ENCODE peak calls at places on chromosomes 5 and 9, in five cellular contexts. W is HepG2, T is K562, A is GM12878, Y is H1. F is an unnamed sample. For H3K79me2, the result is how much of the 10 kb centered on the place peaks cover.

GRCh38 chr5:177987326-177987725 is 8.7 kb downstream of the PROP1 start:
- DNase-seq in W (no peak), T (no peak), A (no peak), Y (no peak), F (no peak)

GRCh38 chr9:99266136-99267023 is 44.3 kb downstream of the SEC61B start:
- DNase-seq in W (peak), T (peak), A (peak), Y (peak), F (peak)

GRCh38 chr5:99032234-99033013 is 103.6 kb upstream of the CHD1 start:
- DNase-seq in W (peak), T (peak), A (no peak), Y (no peak), F (peak)

GRCh38 chr5:139090566-139090965 is 107.6 kb downstream of the SIL1 start:
- DNase-seq in W (no peak), T (no peak), A (no peak), Y (no peak), F (no peak)

GRCh38 chr9:71975833-71976232 is 64.4 kb downstream of the C9orf85 start:
- DNase-seq in W (no peak), T (no peak), A (no peak), Y (no peak), F (no peak)

GRCh38 chr5:56048124-56048523 is 53.4 kb upstream of the IL6ST start:
- DNase-seq in W (no peak), T (no peak), A (no peak), Y (no peak), F (no peak)

GRCh38 chr9:89676281-89676680 is 71.5 kb downstream of the GADD45G start:
- DNase-seq in W (no peak), T (no peak), A (no peak), Y (no peak), F (no peak)

GRCh38 chr9:81984911-81985310 is 3.7 kb upstream of the SPATA31D1 start:
- DNase-seq in W (no peak), T (no peak), A (no peak), Y (no peak), F (peak)

GRCh38 chr5:41334758-41335157 is 121.4 kb upstream of the C6 start:
- DNase-seq in W (no peak), T (no peak), A (no peak), Y (no peak), F (peak)

GRCh38 chr5:91150189-91150588 is 232.9 kb downstream of the ARRDC3 start:
- DNase-seq in W (no peak), T (no peak), A (no peak), Y (no peak), F (no peak)

GRCh38 chr9:115758441-115758840 is 395.1 kb upstream of the PAPPA start:
- DNase-seq in W (no peak), T (no peak), A (no peak), Y (no peak), F (no peak)

GRCh38 chr9:1939926-1940368 is 75.2 kb upstream of the SMARCA2 start:
- DNase-seq in W (peak), T (no peak), A (peak), Y (no peak), F (peak)

GRCh38 chr5:66230551-66230950 is 86.5 kb downstream of the SREK1 start:
- DNase-seq in W (no peak), T (no peak), A (no peak), Y (no peak), F (peak)

GRCh38 chr9:71544464-71544863 is 223.8 kb downstream of the CEMIP2 start:
- DNase-seq in W (no peak), T (no peak), A (no peak), Y (no peak), F (no peak)

GRCh38 chr9:80794197-80794596 is 895.1 kb downstream of the TLE1 start:
- DNase-seq in W (no peak), T (no peak), A (no peak), Y (no peak), F (no peak)

GRCh38 chr5:98941131-98941883 is 12.5 kb upstream of the CHD1 start:
- DNase-seq in W (no peak), T (no peak), A (no peak), Y (no peak), F (no peak)

GRCh38 chr9:2298217-2298616 is 283.1 kb downstream of the SMARCA2 start:
- DNase-seq in W (no peak), T (no peak), A (no peak), Y (peak), F (no peak)

GRCh38 chr5:73022480-73023169 is 66.8 kb downstream of the FCHO2 start:
- DNase-seq in W (peak), T (no peak), A (no peak), Y (no peak), F (no peak)

GRCh38 chr5:109452661-109453060 is 42.9 kb upstream of the PJA2 start:
- DNase-seq in W (no peak), T (no peak), A (no peak), Y (no peak), F (no peak)

GRCh38 chr5:150082364-150082763 is 4.0 kb downstream of the CSF1R start:
- DNase-seq in W (no peak), T (no peak), A (no peak), Y (no peak), F (no peak)

GRCh38 chr5:32388429-32389111 is 56.0 kb downstream of the ZFR start:
- DNase-seq in W (no peak), T (no peak), A (no peak), Y (no peak), F (no peak)

GRCh38 chr5:41337240-41337639 is 123.9 kb upstream of the C6 start:
- DNase-seq in W (no peak), T (no peak), A (no peak), Y (no peak), F (no peak)

GRCh38 chr5:11157132-11157531 is 396.1 kb upstream of the DAP start:
- DNase-seq in W (no peak), T (no peak), A (no peak), Y (no peak), F (no peak)

GRCh38 chr5:151047814-151048425 is 27.5 kb downstream of the GPX3 start:
- DNase-seq in W (peak), T (peak), A (no peak), Y (peak), F (peak)

GRCh38 chr5:76675364-76675763 is 40.6 kb upstream of the F2R start:
- DNase-seq in W (no peak), T (no peak), A (no peak), Y (no peak), F (no peak)

GRCh38 chr9:132242621-132243155 is 80.8 kb downstream of the NTNG2 start:
- DNase-seq in W (no peak), T (no peak), A (no peak), Y (peak), F (peak)

GRCh38 chr5:58871648-58872242 is 288.9 kb downstream of the RAB3C start:
- DNase-seq in W (peak), T (peak), A (no peak), Y (no peak), F (peak)

GRCh38 chr5:149079883-149080282 is 17.0 kb upstream of the SH3TC2 start:
- DNase-seq in W (no peak), T (no peak), A (no peak), Y (no peak), F (no peak)

GRCh38 chr5:110634475-110634874 is 92.0 kb downstream of the TMEM232 start:
- DNase-seq in W (no peak), T (no peak), A (no peak), Y (no peak), F (no peak)

GRCh38 chr9:132673355-132673754 is 3.1 kb downstream of the GTF3C4 start:
- DNase-seq in W (peak), T (peak), A (no peak), Y (no peak), F (peak)

GRCh38 chr5:4022056-4022670 is 426.5 kb downstream of the IRX1 start:
- DNase-seq in W (no peak), T (no peak), A (no peak), Y (no peak), F (no peak)

GRCh38 chr5:42620579-42621216 is 135.9 kb upstream of the CCDC152 start:
- DNase-seq in W (no peak), T (no peak), A (no peak), Y (no peak), F (no peak)

GRCh38 chr5:53008751-53009150 is 19.6 kb downstream of the ITGA2 start:
- DNase-seq in W (no peak), T (no peak), A (no peak), Y (no peak), F (no peak)

GRCh38 chr9:33436445-33436844 is 10.9 kb downstream of the AQP3 start:
- DNase-seq in W (no peak), T (no peak), A (no peak), Y (no peak), F (no peak)

GRCh38 chr9:131500939-131501541 is 1.7 kb upstream of the POMT1 start:
- DNase-seq in W (no peak), T (no peak), A (no peak), Y (no peak), F (no peak)

GRCh38 chr9:136219276-136219675 is 14.3 kb upstream of the LHX3 start:
- DNase-seq in W (no peak), T (no peak), A (no peak), Y (no peak), F (no peak)

GRCh38 chr5:67205981-67206380 is 9.4 kb upstream of the CD180 start:
- DNase-seq in W (no peak), T (no peak), A (no peak), Y (no peak), F (no peak)

DNA sequence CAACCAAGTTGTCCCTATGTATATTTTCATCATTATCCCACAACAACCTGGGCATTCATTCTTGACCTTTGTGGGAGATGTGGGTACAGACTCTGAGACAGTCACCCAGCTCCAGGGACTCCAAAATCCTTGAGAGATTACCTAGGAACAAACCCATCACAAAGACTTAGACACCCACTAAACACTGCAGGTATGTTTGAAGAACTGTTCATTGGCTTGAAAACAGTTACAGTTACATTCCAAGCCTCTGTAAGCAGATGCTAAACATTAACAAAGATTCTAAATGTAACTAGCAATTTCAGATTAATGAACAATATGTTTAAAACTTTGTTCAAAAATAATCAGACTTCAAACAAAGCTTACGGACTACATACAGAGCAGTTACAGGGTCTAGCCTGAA is 24.7 kb downstream of the DEPDC1B start:
- DNase-seq in W (no peak), T (no peak), A (no peak), Y (no peak), F (no peak)
- H3K79me2 ChIP-seq in W (half or more), T (half or more), A (under half), Y (under half), F (half or more)

GRCh38 chr9:35795701-35796100 is 4.3 kb downstream of the NPR2 start:
- DNase-seq in W (no peak), T (no peak), A (no peak), Y (no peak), F (no peak)
- TF ChIP-seq POLR2AphosphoS5 in W (no peak), T (no peak), A (no peak), Y (no peak), F (no peak)

GRCh38 chr9:38108326-38108725 is 39.3 kb upstream of the SHB start:
- DNase-seq in W (no peak), T (no peak), A (no peak), Y (no peak), F (no peak)

GRCh38 chr9:38107405-38107804 is 38.4 kb upstream of the SHB start:
- DNase-seq in W (no peak), T (no peak), A (no peak), Y (no peak), F (no peak)

GRCh38 chr9:38109601-38110000 is 40.6 kb upstream of the SHB start:
- DNase-seq in W (no peak), T (no peak), A (no peak), Y (no peak), F (no peak)

GRCh38 chr9:38106488-38106887 is 37.5 kb upstream of the SHB start:
- DNase-seq in W (no peak), T (no peak), A (no peak), Y (no peak), F (no peak)

DNA sequence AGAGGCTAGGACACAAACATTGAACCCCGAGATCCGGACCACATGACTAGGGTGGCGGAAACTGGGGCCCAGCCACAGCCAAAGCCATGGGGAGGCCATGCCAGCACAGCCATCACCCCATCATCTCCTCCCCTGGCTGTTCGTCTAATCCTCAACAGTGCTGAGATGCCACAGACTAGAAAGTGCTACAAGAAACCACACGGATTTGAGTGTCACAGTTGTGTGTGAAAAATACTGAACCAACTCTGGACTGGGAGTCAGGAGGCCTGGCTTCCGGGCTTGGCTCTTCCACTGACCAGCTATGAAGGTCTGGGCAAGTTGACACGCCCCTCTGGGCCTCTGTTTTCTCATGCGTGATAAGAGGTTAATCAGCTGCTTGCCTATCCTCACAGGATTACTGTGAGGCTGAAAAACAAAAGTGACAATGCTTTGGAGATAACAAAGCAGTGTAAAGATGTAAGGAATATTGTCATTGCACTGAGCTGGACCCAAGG is 38.8 kb upstream of the SHB start:
- DNase-seq in W (no peak), T (peak), A (no peak), Y (no peak), F (no peak)
- TF ChIP-seq CREB1 in W (no peak), T (no peak), A (no peak), Y (no peak), F (no peak)

GRCh38 chr5:171966270-171966669 is 40.2 kb downstream of the FBXW11 start:
- DNase-seq in W (no peak), T (no peak), A (no peak), Y (no peak), F (no peak)
- H3K79me2 ChIP-seq in W (half or more), T (half or more), A (half or more), Y (under half), F (half or more)

GRCh38 chr9:79371948-79372555 is 199.7 kb upstream of the TLE4 start:
- DNase-seq in W (no peak), T (no peak), A (no peak), Y (no peak), F (no peak)
- TF ChIP-seq POLR2AphosphoS5 in W (no peak), T (no peak), A (no peak), Y (no peak), F (no peak)

GRCh38 chr5:100827481-100827889 is 75.6 kb downstream of the ST8SIA4 start:
- DNase-seq in W (no peak), T (no peak), A (no peak), Y (no peak), F (no peak)
- TF ChIP-seq CREB1 in W (no peak), T (no peak), A (no peak), Y (no peak), F (no peak)

DNA sequence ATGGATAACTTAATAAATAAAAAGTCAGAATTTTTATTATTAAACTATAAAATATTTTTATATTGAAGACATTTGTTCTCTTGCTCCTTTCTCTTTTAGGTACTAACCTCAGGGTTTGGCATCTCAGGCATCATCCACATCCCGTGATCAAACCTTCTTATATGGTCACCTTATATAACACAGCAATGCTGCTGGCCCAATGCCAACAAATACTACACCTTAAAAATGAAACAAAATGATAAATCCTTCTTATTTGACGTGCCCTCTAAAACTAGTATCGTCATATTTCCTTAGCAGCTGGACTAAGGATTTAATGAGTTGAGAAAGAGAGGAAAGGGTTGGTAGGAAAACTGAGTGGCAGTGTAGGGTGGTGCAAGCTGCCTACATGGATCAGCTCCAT is 56.6 kb downstream of the NDUFAF2 start:
- DNase-seq in W (no peak), T (no peak), A (no peak), Y (no peak), F (no peak)
- H3K79me2 ChIP-seq in W (under half), T (under half), A (under half), Y (under half), F (under half)

DNA sequence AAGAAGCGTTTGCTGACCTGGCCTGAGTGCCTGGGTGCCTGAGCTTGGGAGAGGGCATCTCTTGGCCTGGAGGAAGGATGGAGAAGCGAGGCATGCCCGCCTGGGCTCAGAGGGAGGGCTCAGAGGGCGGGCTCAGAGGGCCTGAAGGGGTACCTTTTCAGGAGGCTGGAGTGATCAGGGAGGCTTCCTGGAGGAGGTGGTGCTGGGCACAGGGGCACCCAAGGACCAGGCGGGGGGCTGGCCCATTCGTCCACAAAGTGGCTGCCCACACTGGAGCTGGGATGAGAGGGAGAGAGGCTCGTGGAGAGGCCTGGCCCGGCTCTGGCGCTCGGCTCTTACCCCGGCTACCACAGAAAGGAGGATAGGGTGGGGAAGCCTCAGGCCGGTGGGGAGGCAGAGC is 32.8 kb downstream of the ASS1 start:
- DNase-seq in W (no peak), T (no peak), A (no peak), Y (no peak), F (no peak)
- TF ChIP-seq POLR2AphosphoS5 in W (no peak), T (no peak), A (no peak), Y (no peak), F (no peak)

GRCh38 chr9:93082841-93083411 is 13.1 kb upstream of the CARD19 start:
- DNase-seq in W (no peak), T (no peak), A (no peak), Y (no peak), F (no peak)

GRCh38 chr9:93079371-93079770 is 16.6 kb upstream of the CARD19 start:
- DNase-seq in W (no peak), T (no peak), A (no peak), Y (no peak), F (no peak)

GRCh38 chr9:93081081-93081529 is 14.9 kb upstream of the CARD19 start:
- DNase-seq in W (no peak), T (no peak), A (no peak), Y (no peak), F (no peak)

GRCh38 chr9:93081931-93082330 is 14.1 kb upstream of the CARD19 start:
- DNase-seq in W (no peak), T (no peak), A (no peak), Y (no peak), F (no peak)

DNA sequence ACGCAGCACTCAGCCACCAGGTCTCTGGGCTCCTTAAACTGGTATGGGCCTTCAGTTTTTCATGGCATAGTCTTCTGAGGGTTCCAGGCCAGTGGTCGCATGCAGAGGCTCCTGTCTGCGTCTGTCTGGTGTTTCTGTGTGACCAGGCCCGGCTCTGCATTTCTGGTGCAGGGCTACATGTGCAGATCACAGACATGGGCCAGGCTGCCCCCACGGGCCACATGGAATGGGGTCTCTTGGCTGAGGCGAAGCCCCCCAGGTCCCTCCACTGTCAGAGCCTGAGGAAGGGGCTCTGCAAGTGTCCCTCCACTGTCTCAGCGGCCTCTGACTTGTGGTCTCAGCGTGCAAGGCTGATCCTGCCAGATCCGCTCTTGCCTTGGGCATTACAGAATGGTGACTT is 15.6 kb upstream of the CARD19 start:
- DNase-seq in W (no peak), T (no peak), A (no peak), Y (no peak), F (no peak)
- TF ChIP-seq CREB1 in W (no peak), T (no peak), A (no peak), Y (no peak), F (no peak)